ENCODE peak calls at places on chromosome 1, in nine cellular contexts. T, K, B, V, I, N, E, W and M are unnamed samples.

GRCh38 chr1:39106949-39107740 is 81.0 kb downstream of the NDUFS5 start:
- DNase-seq in T (peak), K (peak), B (no peak), V (no peak), I (no peak), N (no peak), E (no peak), W (no peak), M (no peak)

GRCh38 chr1:150528196-150528595 is 12.6 kb downstream of the FALEC start:
- DNase-seq in T (no peak), K (no peak), B (no peak), V (no peak), I (peak), N (no peak), E (no peak), W (no peak), M (no peak)

GRCh38 chr1:180956028-180956640 is 43.4 kb downstream of the KIAA1614 start:
- DNase-seq in T (no peak), K (no peak), B (no peak), V (no peak), I (no peak), N (no peak), E (no peak), W (no peak), M (no peak)

GRCh38 chr1:201264554-201264953 is 18.8 kb upstream of the PKP1 start:
- DNase-seq in T (no peak), K (no peak), B (no peak), V (no peak), I (no peak), N (no peak), E (no peak), W (no peak), M (no peak)

GRCh38 chr1:159972443-159973205 is 18.6 kb upstream of the SLAMF9 start:
- DNase-seq in T (no peak), K (no peak), B (no peak), V (no peak), I (no peak), N (no peak), E (no peak), W (no peak), M (no peak)

GRCh38 chr1:154327466-154328317 is 2.4 kb downstream of the ATP8B2 start:
- DNase-seq in T (peak), K (no peak), B (no peak), V (no peak), I (no peak), N (no peak), E (no peak), W (peak), M (no peak)

GRCh38 chr1:2381741-2382620 is 9.4 kb downstream of the MORN1 start:
- DNase-seq in T (peak), K (peak), B (peak), V (peak), I (peak), N (peak), E (peak), W (peak), M (peak)

GRCh38 chr1:182175340-182176068 is 114.0 kb upstream of the ZNF648 start:
- DNase-seq in T (no peak), K (no peak), B (no peak), V (no peak), I (no peak), N (no peak), E (peak), W (no peak), M (no peak)

GRCh38 chr1:66262233-66262632 is 271.7 kb upstream of the SGIP1 start:
- DNase-seq in T (no peak), K (peak), B (no peak), V (no peak), I (peak), N (peak), E (peak), W (no peak), M (no peak)

GRCh38 chr1:243582321-243582720 is 267.7 kb downstream of the AKT3 start:
- DNase-seq in T (peak), K (no peak), B (no peak), V (no peak), I (peak), N (no peak), E (peak), W (no peak), M (no peak)

GRCh38 chr1:66090863-66091457 is 298.3 kb downstream of the PDE4B start:
- DNase-seq in T (no peak), K (no peak), B (no peak), V (no peak), I (no peak), N (no peak), E (no peak), W (no peak), M (no peak)

GRCh38 chr1:85681087-85681486 is 27.1 kb downstream of the ZNHIT6 start:
- DNase-seq in T (peak), K (peak), B (no peak), V (no peak), I (peak), N (no peak), E (peak), W (peak), M (no peak)

GRCh38 chr1:84497631-84498278 is 8.4 kb upstream of the SPATA1 start:
- DNase-seq in T (no peak), K (no peak), B (no peak), V (no peak), I (no peak), N (no peak), E (no peak), W (no peak), M (no peak)
- TF ChIP-seq POLR2A in T (no peak), K (no peak), B (no peak), V (no peak), I (no peak), N (no peak), E (no peak), W (no peak), M (no peak)

GRCh38 chr1:199574949-199575348 is 452.6 kb upstream of the NR5A2 start:
- DNase-seq in T (no peak), K (no peak), B (no peak), V (no peak), I (no peak), N (no peak), E (peak), W (no peak), M (no peak)
- TF ChIP-seq POLR2A in T (no peak), K (no peak), B (no peak), V (no peak), I (no peak), N (no peak), E (no peak), W (no peak), M (no peak)

DNA sequence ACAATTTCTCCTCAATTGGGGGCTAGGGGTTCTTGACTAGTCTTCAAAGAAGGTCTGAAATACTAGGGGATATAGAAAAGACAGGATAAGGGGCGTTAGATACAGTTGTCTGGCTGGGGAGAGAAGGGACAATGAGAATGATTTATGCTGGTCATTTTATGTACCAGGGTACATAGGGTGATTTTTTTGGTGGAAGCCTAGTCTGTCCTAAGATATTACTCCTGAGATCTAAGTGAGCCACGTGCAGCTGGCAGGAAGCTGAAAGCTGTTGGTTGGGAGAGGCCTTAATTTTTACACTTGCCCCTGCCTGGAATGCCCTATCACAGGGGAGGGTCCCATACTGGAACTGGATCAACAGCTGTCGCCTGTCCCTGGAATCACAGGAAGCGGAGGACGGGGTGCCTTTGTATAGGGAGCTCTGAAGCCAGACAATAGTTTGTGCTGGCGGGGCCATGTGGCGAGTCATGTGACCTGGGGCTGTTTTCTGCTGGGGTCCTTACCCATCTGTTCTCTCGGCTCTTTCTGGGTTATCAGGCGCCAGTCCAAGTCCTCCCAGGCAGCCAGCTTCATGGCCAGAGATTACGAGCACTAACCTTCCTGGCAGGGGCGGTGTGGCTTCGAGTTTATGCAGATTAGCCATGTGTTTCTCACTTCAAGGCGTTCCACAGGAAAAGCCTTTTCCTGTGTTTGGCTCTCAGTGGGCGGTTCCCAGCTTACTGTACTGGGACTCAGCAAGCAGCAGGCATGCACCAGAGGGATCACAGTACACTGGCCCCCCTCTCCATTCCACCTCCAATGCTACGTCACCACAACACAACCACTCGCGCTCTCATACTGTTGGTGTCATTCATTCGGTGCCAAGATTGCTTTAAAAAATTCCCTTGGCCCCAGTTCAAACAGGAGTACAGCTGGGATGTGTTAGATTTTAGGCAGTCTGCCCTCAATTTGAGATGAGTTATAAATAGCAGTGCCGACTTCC is 27.5 kb downstream of the ARID1A start:
- DNase-seq in T (peak), K (peak), B (peak), V (peak), I (peak), N (peak), E (peak), W (peak), M (no peak)
- TF ChIP-seq POLR2A in T (peak), K (no peak), B (no peak), V (no peak), I (no peak), N (no peak), E (no peak), W (no peak), M (no peak)

GRCh38 chr1:53585565-53585964 is 126.4 kb downstream of the DMRTB1 start:
- DNase-seq in T (no peak), K (no peak), B (peak), V (no peak), I (no peak), N (no peak), E (no peak), W (no peak), M (no peak)
- TF ChIP-seq POLR2A in T (no peak), K (no peak), B (no peak), V (no peak), I (no peak), N (no peak), E (no peak), W (no peak), M (no peak)

DNA sequence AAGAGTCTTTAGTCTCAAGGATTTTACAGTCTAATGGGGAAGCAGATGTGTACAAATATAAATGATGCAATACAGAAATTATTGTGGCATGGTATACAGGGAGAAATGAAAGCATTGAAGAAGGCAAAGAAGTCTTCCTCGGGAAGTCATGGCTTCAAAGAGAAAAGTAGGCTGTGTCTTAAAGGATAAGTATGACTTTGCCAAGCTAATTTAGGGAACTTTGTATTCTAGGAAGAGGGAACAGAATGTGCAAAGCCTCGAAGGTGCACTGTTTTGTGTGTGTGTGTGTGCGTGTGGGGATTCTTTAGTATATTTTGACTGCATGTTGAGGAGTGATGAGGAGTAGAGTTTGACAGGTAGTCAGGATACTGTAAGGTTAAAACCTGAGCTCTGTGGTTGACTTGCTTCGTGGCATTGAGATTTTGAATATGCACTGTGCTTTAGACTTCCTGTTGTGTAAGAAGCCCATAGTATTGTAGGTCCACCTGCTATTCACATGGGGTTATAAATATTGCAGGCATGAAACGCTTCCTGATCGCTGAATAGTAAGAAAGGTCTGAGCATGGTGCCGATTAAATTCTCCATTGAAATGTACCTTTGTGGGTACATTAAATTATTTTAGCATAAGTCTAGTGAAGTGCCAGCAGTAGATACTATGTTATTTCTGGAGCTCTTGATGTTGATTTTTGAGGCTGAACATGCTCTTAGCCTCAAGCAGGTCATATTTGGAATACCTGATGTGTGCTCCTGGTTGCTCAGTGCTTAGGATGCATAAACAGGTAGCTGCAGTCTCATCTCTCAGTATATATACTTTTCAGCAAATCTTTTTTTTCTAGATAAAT is 8.0 kb downstream of the SMAP2 start:
- DNase-seq in T (no peak), K (no peak), B (no peak), V (no peak), I (no peak), N (no peak), E (no peak), W (no peak), M (no peak)
- TF ChIP-seq POLR2A in T (no peak), K (no peak), B (no peak), V (no peak), I (no peak), N (no peak), E (no peak), W (no peak), M (peak)

GRCh38 chr1:27544818-27545612 is 55.0 kb upstream of the WASF2 start:
- DNase-seq in T (no peak), K (no peak), B (peak), V (no peak), I (peak), N (no peak), E (no peak), W (peak), M (no peak)

GRCh38 chr1:27539901-27540861 is 50.2 kb upstream of the WASF2 start:
- DNase-seq in T (peak), K (peak), B (no peak), V (no peak), I (peak), N (peak), E (peak), W (peak), M (no peak)

GRCh38 chr1:27545876-27546275 is 55.9 kb upstream of the WASF2 start:
- DNase-seq in T (no peak), K (no peak), B (no peak), V (no peak), I (no peak), N (no peak), E (no peak), W (no peak), M (no peak)

GRCh38 chr1:27538793-27539192 is 48.8 kb upstream of the WASF2 start:
- DNase-seq in T (no peak), K (peak), B (no peak), V (no peak), I (peak), N (no peak), E (peak), W (no peak), M (no peak)

GRCh38 chr1:27542463-27543273 is 52.7 kb upstream of the WASF2 start:
- DNase-seq in T (peak), K (peak), B (no peak), V (no peak), I (peak), N (peak), E (peak), W (peak), M (no peak)
- TF ChIP-seq POLR2A in T (no peak), K (no peak), B (no peak), V (peak), I (no peak), N (no peak), E (no peak), W (no peak), M (no peak)

GRCh38 chr1:37596182-37596667 is 488 bp upstream of the GNL2 start:
- DNase-seq in T (no peak), K (no peak), B (no peak), V (no peak), I (no peak), N (no peak), E (no peak), W (no peak), M (no peak)

GRCh38 chr1:37599940-37600339 is 4.2 kb upstream of the GNL2 start:
- DNase-seq in T (no peak), K (no peak), B (no peak), V (no peak), I (no peak), N (no peak), E (no peak), W (no peak), M (no peak)

GRCh38 chr1:37601441-37601840 is 5.7 kb upstream of the GNL2 start:
- DNase-seq in T (no peak), K (no peak), B (no peak), V (no peak), I (no peak), N (no peak), E (no peak), W (no peak), M (no peak)

GRCh38 chr1:37593726-37594125 is 2.0 kb downstream of the GNL2 start:
- DNase-seq in T (no peak), K (no peak), B (no peak), V (no peak), I (no peak), N (no peak), E (no peak), W (no peak), M (no peak)

DNA sequence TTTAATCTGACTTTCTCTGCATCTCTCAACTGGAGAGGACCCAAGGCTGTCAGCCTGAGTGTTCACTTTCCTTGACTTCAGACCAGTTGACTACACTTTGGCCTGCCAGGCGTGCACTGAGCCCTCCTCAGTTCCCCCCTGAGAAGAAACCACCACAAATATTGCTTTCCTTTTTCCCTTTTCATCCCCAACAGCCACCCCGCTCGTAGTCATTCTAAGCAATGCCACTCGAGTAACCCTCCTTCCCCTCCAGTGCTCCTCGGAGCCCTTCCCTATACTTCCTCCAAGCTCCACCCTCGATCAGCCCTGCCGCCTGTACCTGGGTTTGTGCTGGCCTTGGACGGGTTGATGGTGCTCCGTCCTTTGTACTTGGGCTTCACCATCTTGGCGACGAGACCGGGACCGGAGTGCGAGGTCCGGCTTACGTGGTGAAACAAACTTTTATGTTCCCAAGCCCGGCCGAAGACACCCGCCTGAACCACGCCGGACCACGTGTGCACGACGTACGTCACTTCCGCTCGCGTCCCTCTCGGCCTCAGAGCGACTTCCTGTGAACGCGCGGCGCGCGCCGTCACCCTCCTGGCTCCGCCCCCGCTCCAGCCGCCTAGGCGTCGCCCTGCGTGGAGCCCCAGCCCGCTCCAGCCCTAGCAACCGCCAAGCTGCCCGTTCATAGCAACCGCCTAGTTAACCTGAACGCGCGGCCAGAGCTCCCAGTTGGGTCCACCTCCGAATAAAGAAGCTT is at the start of gene GNL2:
- DNase-seq in T (peak), K (peak), B (peak), V (peak), I (peak), N (peak), E (peak), W (peak), M (peak)
- TF ChIP-seq POLR2A in T (peak), K (peak), B (no peak), V (peak), I (peak), N (peak), E (peak), W (no peak), M (peak)

GRCh38 chr1:59143824-59144223 is 153.1 kb upstream of the FGGY start:
- DNase-seq in T (peak), K (no peak), B (no peak), V (no peak), I (peak), N (no peak), E (no peak), W (peak), M (no peak)

GRCh38 chr1:59144959-59145358 is 151.9 kb upstream of the FGGY start:
- DNase-seq in T (no peak), K (no peak), B (no peak), V (no peak), I (no peak), N (no peak), E (no peak), W (no peak), M (no peak)

GRCh38 chr1:59149435-59149834 is 147.5 kb upstream of the FGGY start:
- DNase-seq in T (no peak), K (no peak), B (no peak), V (no peak), I (no peak), N (no peak), E (no peak), W (no peak), M (no peak)

GRCh38 chr1:59146056-59146455 is 150.8 kb upstream of the FGGY start:
- DNase-seq in T (no peak), K (no peak), B (no peak), V (no peak), I (no peak), N (no peak), E (no peak), W (no peak), M (no peak)

DNA sequence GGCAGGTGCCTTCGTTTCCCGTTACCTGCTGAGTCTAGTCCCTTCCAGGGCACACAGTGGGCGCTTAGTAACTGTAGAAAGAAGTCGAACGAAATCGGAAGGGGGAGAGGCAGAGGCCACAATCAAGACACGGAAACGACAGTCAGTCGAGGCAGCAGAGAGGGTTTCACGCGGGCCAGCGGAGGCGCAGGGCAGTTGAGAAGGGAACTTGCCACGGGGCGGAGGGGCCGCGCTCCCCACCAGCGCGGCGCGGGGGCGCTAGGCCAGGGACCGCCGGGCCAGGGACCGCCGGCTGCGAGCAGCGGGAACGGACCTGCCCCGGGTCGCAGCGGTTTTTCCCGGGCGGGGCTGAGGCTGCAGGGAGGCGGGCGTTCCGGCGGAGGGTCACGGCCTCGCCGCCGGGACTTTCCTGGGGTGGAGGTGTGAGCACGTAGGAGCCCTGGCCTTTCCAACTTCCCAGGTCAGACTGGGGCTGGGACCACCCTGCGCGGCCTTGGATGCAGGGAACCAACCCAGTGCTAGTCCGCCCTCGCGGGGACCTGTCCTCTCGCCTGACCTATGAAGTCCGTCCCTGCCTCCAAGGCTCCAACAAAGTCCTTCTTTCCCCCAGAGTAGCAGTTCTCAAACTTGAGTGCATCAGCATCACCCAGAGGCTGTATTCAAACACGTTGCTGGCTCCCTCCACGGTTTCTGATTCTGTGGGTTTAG is 150.1 kb upstream of the FGGY start:
- DNase-seq in T (peak), K (peak), B (peak), V (peak), I (peak), N (no peak), E (peak), W (peak), M (peak)
- TF ChIP-seq POLR2A in T (peak), K (no peak), B (no peak), V (no peak), I (peak), N (no peak), E (no peak), W (no peak), M (no peak)